ENCODE peak calls at places on chromosomes 7 and 10, in eight cellular contexts. U, G, Q, Z, O, W, X and J are unnamed samples.

GRCh38 chr10:112790921-112791320 is 159.1 kb upstream of the TCF7L2 start:
- DNase-seq in U (no peak), G (no peak), Q (no peak), Z (no peak), O (no peak), W (no peak), X (peak), J (no peak)

GRCh38 chr7:83827036-83827435 is 178.1 kb upstream of the SEMA3E start:
- DNase-seq in U (no peak), G (no peak), Q (no peak), Z (no peak), O (no peak), W (no peak), X (no peak), J (no peak)

GRCh38 chr7:117665393-117665792 is 185.6 kb downstream of the CFTR start:
- DNase-seq in U (no peak), G (no peak), Q (no peak), Z (no peak), O (no peak), W (no peak), X (peak), J (no peak)

GRCh38 chr10:110407301-110408170 is 90.2 kb upstream of the DUSP5 start:
- DNase-seq in U (peak), G (no peak), Q (no peak), Z (peak), O (no peak), W (no peak), X (no peak), J (no peak)

GRCh38 chr10:113709221-113709838 is 29.6 kb downstream of the CASP7 start:
- DNase-seq in U (peak), G (no peak), Q (no peak), Z (peak), O (peak), W (no peak), X (no peak), J (no peak)

GRCh38 chr10:119370972-119371703 is 163.8 kb downstream of the GRK5 start:
- DNase-seq in U (peak), G (no peak), Q (peak), Z (peak), O (no peak), W (no peak), X (no peak), J (no peak)

GRCh38 chr7:16428182-16428581 is 6.8 kb upstream of the CRPPA start:
- DNase-seq in U (no peak), G (no peak), Q (no peak), Z (no peak), O (no peak), W (no peak), X (no peak), J (no peak)

GRCh38 chr10:87761892-87762291 is 56.1 kb downstream of the ATAD1 start:
- DNase-seq in U (peak), G (no peak), Q (no peak), Z (peak), O (no peak), W (peak), X (no peak), J (no peak)

GRCh38 chr7:36280840-36281812 is 108.5 kb upstream of the ANLN start:
- DNase-seq in U (peak), G (no peak), Q (peak), Z (peak), O (peak), W (peak), X (peak), J (peak)

GRCh38 chr10:52525761-52526160 is 211.7 kb downstream of the DKK1 start:
- DNase-seq in U (peak), G (no peak), Q (no peak), Z (peak), O (no peak), W (no peak), X (no peak), J (no peak)

GRCh38 chr10:79241990-79242619 is 105.2 kb upstream of the PPIF start:
- DNase-seq in U (peak), G (no peak), Q (peak), Z (peak), O (no peak), W (peak), X (peak), J (no peak)

GRCh38 chr7:20238754-20239324 is 21.7 kb upstream of the MACC1 start:
- DNase-seq in U (peak), G (no peak), Q (no peak), Z (no peak), O (no peak), W (no peak), X (no peak), J (peak)

GRCh38 chr7:123191132-123191531 is 8.6 kb downstream of the SLC13A1 start:
- DNase-seq in U (peak), G (no peak), Q (no peak), Z (no peak), O (no peak), W (no peak), X (no peak), J (peak)

GRCh38 chr7:148021507-148022045 is 569.0 kb upstream of the C7orf33 start:
- DNase-seq in U (no peak), G (no peak), Q (no peak), Z (no peak), O (no peak), W (no peak), X (no peak), J (no peak)

GRCh38 chr10:77793831-77794230 is 132.7 kb downstream of the DLG5 start:
- DNase-seq in U (no peak), G (no peak), Q (no peak), Z (no peak), O (no peak), W (no peak), X (no peak), J (no peak)